ENCODE peak calls at places on chromosomes 3 and 15, in ten cellular contexts. N is ovary, Y is sigmoid colon, J is GM10248, D is B cell, T is lower lobe of right lung, H is AG04449, P is AG09319, X is fibroblast of lung, W is cardiac muscle cell. Z is an unnamed sample.

GRCh38 chr3:151903501-151903991 is 30.1 kb downstream of the SUCNR1 start:
- DNase-seq in Y (no peak), J (no peak), X (peak; percentile 93), P (peak; percentile 49), W (peak; percentile 20), T (no peak), N (no peak), D (no peak), H (no peak), Z (no peak)

GRCh38 chr3:4988815-4989648 is 9.8 kb downstream of the BHLHE40 start:
- DNase-seq in D (no peak), W (no peak), T (no peak), X (peak; percentile 48), Y (peak; percentile 82), H (no peak), N (no peak), J (no peak), P (no peak), Z (no peak)

GRCh38 chr15:65829150-65829764 is 37.2 kb upstream of the DENND4A start:
- DNase-seq in P (no peak), D (no peak), J (peak; percentile 34), X (peak; percentile 10), T (no peak), W (no peak), N (no peak), Y (no peak), H (no peak), Z (no peak)

GRCh38 chr3:23915537-23916108 is 1.2 kb downstream of the NKIRAS1 start:
- DNase-seq in N (no peak), X (peak; percentile 50), D (no peak), H (no peak), Y (no peak), T (no peak), J (no peak), W (peak; percentile 16), P (no peak), Z (no peak)

GRCh38 chr15:40336129-40337122 is 4.3 kb downstream of the CCDC9B start:
- DNase-seq in P (no peak), W (peak; percentile 65), J (peak; percentile 71), X (no peak), N (no peak), D (no peak), T (no peak), Y (no peak), H (no peak), Z (no peak)

GRCh38 chr3:193732391-193732790 is 139.4 kb downstream of the OPA1 start:
- DNase-seq in Y (no peak), D (no peak), P (peak; percentile 3), T (no peak), N (no peak), H (peak; percentile 24), W (no peak), J (no peak), X (peak; percentile 93), Z (no peak)

GRCh38 chr15:45409596-45409995 is 31.3 kb upstream of the GATM start:
- DNase-seq in X (no peak), N (no peak), J (no peak), W (no peak), H (no peak), D (no peak), T (no peak), Y (no peak), P (no peak), Z (no peak)

GRCh38 chr15:96341465-96342142 is 11.1 kb downstream of the NR2F2 start:
- DNase-seq in N (peak; percentile 30), H (no peak), J (no peak), X (peak; percentile 47), Y (peak; percentile 68), D (no peak), W (no peak), P (no peak), T (peak; percentile 39), Z (no peak)

GRCh38 chr3:71532639-71533395 is 50.7 kb downstream of the FOXP1 start:
- DNase-seq in N (no peak), T (no peak), D (no peak), H (no peak), Y (no peak), J (no peak), W (no peak), P (no peak), X (peak; percentile 68), Z (no peak)

GRCh38 chr3:50270422-50270831 is 1.5 kb downstream of the SEMA3B start:
- DNase-seq in X (peak; percentile 31), D (no peak), W (no peak), J (no peak), N (no peak), P (no peak), Y (no peak), T (no peak), H (no peak), Z (no peak)

GRCh38 chr15:34794590-34795206 is 651 bp downstream of the ACTC1 start:
- DNase-seq in P (no peak), D (no peak), H (no peak), Y (no peak), J (no peak), T (no peak), W (no peak), X (no peak), N (no peak), Z (no peak)

GRCh38 chr15:31085359-31085758 is 16.2 kb downstream of the TRPM1 start:
- DNase-seq in P (no peak), H (no peak), Y (no peak), X (no peak), D (no peak), N (no peak), W (no peak), T (no peak), J (no peak), Z (no peak)

GRCh38 chr3:136955813-136956212 is 2.0 kb upstream of the IL20RB start:
- DNase-seq in P (peak; percentile 69), J (no peak), Y (no peak), W (no peak), H (peak; percentile 41), D (no peak), T (no peak), N (no peak), X (peak; percentile 94), Z (no peak)

GRCh38 chr15:96066852-96067490 is 263.5 kb upstream of the NR2F2 start:
- DNase-seq in X (peak; percentile 4), N (no peak), W (no peak), P (no peak), J (no peak), T (no peak), H (no peak), Y (no peak), D (no peak), Z (no peak)

GRCh38 chr3:125141596-125142417 is 70.7 kb downstream of the SLC12A8 start:
- DNase-seq in W (peak; percentile 33), N (peak; percentile 61), P (no peak), D (peak; percentile 69), J (peak; percentile 81), T (peak; percentile 87), H (no peak), X (peak; percentile 61), Y (peak; percentile 84), Z (peak; percentile 61)
- TF ChIP-seq CTCF in W (peak; percentile 35), N (no peak), P (peak; percentile 24), D (peak; percentile 9), J (peak; percentile 47), T (peak; percentile 48), H (peak; percentile 45), X (no peak), Y (no peak), Z (peak; percentile 6)

DNA sequence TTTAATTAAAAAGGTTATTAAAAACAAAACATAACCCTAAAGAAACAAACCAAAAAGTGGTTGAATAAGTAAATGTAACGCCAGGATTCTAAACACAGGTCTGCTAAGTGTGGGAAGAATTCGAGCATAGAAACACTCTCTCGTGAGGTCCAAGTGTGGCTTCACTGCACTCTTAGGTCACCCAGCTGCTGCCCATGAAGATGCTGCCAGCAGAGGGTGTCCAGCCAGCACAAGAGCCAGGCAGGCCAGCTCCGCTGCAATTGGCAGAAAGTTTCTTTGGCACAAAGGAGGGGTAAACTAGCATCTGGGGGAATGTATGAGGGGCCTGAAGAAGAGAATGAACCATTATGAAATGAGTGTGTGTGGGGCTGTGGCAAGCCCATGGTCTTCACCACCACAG is 215.7 kb upstream of the FEZF2 start:
- DNase-seq in W (no peak), T (no peak), P (no peak), X (no peak), N (no peak), Y (no peak), H (no peak), D (no peak), J (no peak), Z (no peak)
- TF ChIP-seq CTCF in W (peak; percentile 5), T (no peak), P (no peak), X (no peak), N (no peak), Y (no peak), H (peak; percentile 12), D (no peak), J (no peak), Z (no peak)

DNA sequence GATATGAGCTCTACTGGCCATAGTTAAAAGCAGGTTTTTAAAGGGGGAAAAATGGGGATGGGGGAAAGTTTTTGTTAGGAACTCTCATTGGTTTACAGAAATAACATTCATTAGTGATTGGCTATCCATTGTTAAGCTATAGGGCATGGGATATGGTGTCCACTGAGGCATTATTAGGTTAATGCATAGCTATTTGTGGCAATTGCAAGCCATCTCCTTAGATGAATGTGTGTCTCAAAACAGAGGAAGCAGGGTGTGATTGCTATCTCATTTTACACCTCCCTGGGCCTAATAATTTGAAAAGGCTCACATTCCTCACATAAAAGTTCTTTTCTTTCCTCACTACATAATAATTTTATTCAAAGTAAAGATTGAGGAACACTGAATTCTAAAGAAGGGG is 396.6 kb downstream of the TAFA4 start:
- DNase-seq in T (no peak), D (no peak), J (no peak), P (no peak), W (no peak), X (no peak), N (no peak), Y (no peak), H (no peak), Z (no peak)
- TF ChIP-seq CTCF in T (no peak), D (no peak), J (no peak), P (no peak), W (no peak), X (no peak), N (no peak), Y (no peak), H (no peak), Z (no peak)

GRCh38 chr15:92881838-92882696 is 18.1 kb upstream of the CHD2 start:
- DNase-seq in W (peak; percentile 98), P (peak; percentile 100), J (peak; percentile 98), D (peak; percentile 99), N (peak; percentile 98), T (peak; percentile 98), Y (peak; percentile 100), H (peak; percentile 99), X (peak; percentile 100), Z (peak; percentile 95)

GRCh38 chr15:92881570-92881837 is 18.6 kb upstream of the CHD2 start:
- DNase-seq in P (no peak), Y (no peak), T (no peak), W (no peak), N (no peak), H (no peak), J (no peak), X (no peak), D (no peak), Z (no peak)

GRCh38 chr15:92884459-92884812 is 15.7 kb upstream of the CHD2 start:
- DNase-seq in D (no peak), X (no peak), H (no peak), W (no peak), N (no peak), Y (no peak), P (no peak), T (no peak), J (no peak), Z (no peak)

GRCh38 chr15:92883643-92884458 is 16.3 kb upstream of the CHD2 start:
- DNase-seq in Y (no peak), P (no peak), N (no peak), X (peak; percentile 64), D (no peak), W (no peak), H (no peak), J (no peak), T (no peak), Z (no peak)

GRCh38 chr15:92882697-92883642 is 17.2 kb upstream of the CHD2 start:
- DNase-seq in P (no peak), J (peak; percentile 24), W (peak; percentile 40), D (peak; percentile 61), X (no peak), Y (no peak), N (peak; percentile 32), H (no peak), T (peak; percentile 58), Z (peak; percentile 51)
- TF ChIP-seq CTCF in P (no peak), J (no peak), W (no peak), D (no peak), X (no peak), Y (no peak), N (no peak), H (no peak), T (no peak), Z (no peak)